ENCODE peak calls at places on chromosomes 13 and 19, in nine cellular contexts. P is tibial artery; C is foreskin fibroblast; G is CD8-positive, alpha-beta T cell; O is fibroblast of the aortic adventitia; I is lower lobe of right lung; E is brain microvascular endothelial cell; M is stomach; A is fibroblast of lung. N is an unnamed sample.

GRCh38 chr13:47678201-47678963 is 322.7 kb downstream of the SUCLA2 start:
- DNase-seq in P (no peak), C (no peak), G (no peak), O (no peak), I (no peak), E (peak; percentile 29), M (no peak), A (no peak), N (peak; percentile 31)

GRCh38 chr19:33463194-33463593 is 58.4 kb downstream of the PEPD start:
- DNase-seq in P (peak; percentile 15), C (no peak), G (no peak), O (no peak), I (no peak), E (no peak), M (no peak), A (no peak), N (no peak)

GRCh38 chr13:89486065-89486464 is 1814.9 kb downstream of the SLITRK5 start:
- DNase-seq in P (no peak), C (no peak), G (no peak), O (no peak), I (no peak), E (no peak), M (no peak), A (no peak), N (no peak)

GRCh38 chr19:40610396-40611064 is 9.4 kb downstream of the LTBP4 start:
- DNase-seq in P (peak; percentile 88), C (no peak), G (peak; percentile 48), O (no peak), I (peak; percentile 85), E (no peak), M (peak; percentile 77), A (no peak), N (no peak)

GRCh38 chr13:92354583-92354982 is 872.0 kb upstream of the GPC6 start:
- DNase-seq in P (no peak), C (no peak), G (no peak), O (no peak), I (no peak), E (peak; percentile 15), M (no peak), A (peak; percentile 9), N (no peak)

GRCh38 chr13:74243637-74244526 is 109.7 kb upstream of the KLF12 start:
- DNase-seq in P (no peak), C (peak; percentile 81), G (no peak), O (peak; percentile 75), I (no peak), E (peak; percentile 71), M (no peak), A (peak; percentile 52), N (peak; percentile 73)

GRCh38 chr19:46861691-46862503 is 1.1 kb downstream of the ARHGAP35 start:
- DNase-seq in P (no peak), C (no peak), G (no peak), O (peak; percentile 39), I (no peak), E (no peak), M (peak; percentile 28), A (no peak), N (no peak)

GRCh38 chr19:45771331-45771933 is 2.4 kb upstream of the SIX5 start:
- DNase-seq in P (peak; percentile 76), C (no peak), G (no peak), O (no peak), I (no peak), E (no peak), M (peak; percentile 40), A (no peak), N (no peak)

GRCh38 chr19:17749912-17750317 is 1.4 kb upstream of the FCHO1 start:
- DNase-seq in P (no peak), C (no peak), G (no peak), O (peak; percentile 9), I (no peak), E (no peak), M (no peak), A (no peak), N (no peak)

GRCh38 chr13:99495478-99496321 is 5.6 kb upstream of the TM9SF2 start:
- DNase-seq in P (no peak), C (no peak), G (no peak), O (peak; percentile 36), I (no peak), E (no peak), M (no peak), A (no peak), N (no peak)

GRCh38 chr13:93217701-93218100 is 8.9 kb upstream of the GPC6 start:
- DNase-seq in P (no peak), C (no peak), G (no peak), O (peak; percentile 51), I (no peak), E (no peak), M (no peak), A (peak; percentile 40), N (no peak)

GRCh38 chr13:52665325-52665724 is 12.7 kb downstream of the SUGT1 start:
- DNase-seq in P (no peak), C (no peak), G (no peak), O (peak; percentile 36), I (no peak), E (no peak), M (no peak), A (peak; percentile 37), N (no peak)

GRCh38 chr19:1466461-1467227 is 12.4 kb downstream of the C19orf25 start:
- DNase-seq in P (no peak), C (no peak), G (no peak), O (no peak), I (no peak), E (no peak), M (no peak), A (no peak), N (no peak)

GRCh38 chr19:50498219-50499056 is 12.6 kb downstream of the JOSD2 start:
- DNase-seq in P (no peak), C (no peak), G (no peak), O (no peak), I (no peak), E (no peak), M (no peak), A (no peak), N (no peak)

GRCh38 chr13:43304945-43305344 is 281.6 kb downstream of the DNAJC15 start:
- DNase-seq in P (no peak), C (no peak), G (no peak), O (no peak), I (no peak), E (no peak), M (no peak), A (no peak), N (no peak)

GRCh38 chr13:18952225-18953016 is 229.2 kb downstream of the TUBA3C start:
- DNase-seq in P (no peak), C (no peak), G (no peak), O (no peak), I (no peak), E (no peak), M (no peak), A (no peak), N (no peak)

GRCh38 chr19:2567580-2567979 is 91.7 kb downstream of the GADD45B start:
- DNase-seq in P (peak; percentile 86), C (no peak), G (no peak), O (no peak), I (peak; percentile 87), E (no peak), M (no peak), A (no peak), N (no peak)

GRCh38 chr19:33613601-33614000 is 8.2 kb upstream of the CHST8 start:
- DNase-seq in P (no peak), C (no peak), G (no peak), O (no peak), I (no peak), E (no peak), M (no peak), A (no peak), N (no peak)

GRCh38 chr13:105543742-105544141 is 991.7 kb downstream of the EFNB2 start:
- DNase-seq in P (no peak), C (no peak), G (no peak), O (no peak), I (no peak), E (no peak), M (no peak), A (peak; percentile 9), N (no peak)

GRCh38 chr13:36057041-36057440 is 74.1 kb downstream of the DCLK1 start:
- DNase-seq in P (no peak), C (no peak), G (no peak), O (no peak), I (no peak), E (peak; percentile 5), M (no peak), A (peak; percentile 5), N (no peak)

GRCh38 chr19:14061081-14061749 is 661 bp downstream of the PALM3 start:
- DNase-seq in P (no peak), C (no peak), G (no peak), O (peak; percentile 31), I (no peak), E (no peak), M (peak; percentile 53), A (no peak), N (no peak)
- H3K4me3 ChIP-seq in P (no peak overlapping the region), C (no peak overlapping the region), G (no peak overlapping the region), O (no peak overlapping the region), I (peak overlapping the region; percentile 37), E (no peak overlapping the region), M (peak overlapping the region; percentile 44), A (no peak overlapping the region), N (no peak overlapping the region)

GRCh38 chr13:77915676-77916075 is 3.0 kb downstream of the EDNRB start:
- DNase-seq in P (no peak), C (no peak), G (no peak), O (no peak), I (no peak), E (no peak), M (no peak), A (no peak), N (no peak)
- H3K4me3 ChIP-seq in P (no peak overlapping the region), C (no peak overlapping the region), G (no peak overlapping the region), O (no peak overlapping the region), I (peak overlapping the region; percentile 72), E (no peak overlapping the region), M (no peak overlapping the region), A (no peak overlapping the region), N (no peak overlapping the region)

GRCh38 chr19:9289231-9289884 is 20.3 kb downstream of the ZNF699 start:
- DNase-seq in P (no peak), C (no peak), G (no peak), O (no peak), I (no peak), E (no peak), M (no peak), A (no peak), N (no peak)
- H3K4me3 ChIP-seq in P (no peak overlapping the region), C (no peak overlapping the region), G (no peak overlapping the region), O (no peak overlapping the region), I (no peak overlapping the region), E (no peak overlapping the region), M (no peak overlapping the region), A (no peak overlapping the region), N (no peak overlapping the region)

DNA sequence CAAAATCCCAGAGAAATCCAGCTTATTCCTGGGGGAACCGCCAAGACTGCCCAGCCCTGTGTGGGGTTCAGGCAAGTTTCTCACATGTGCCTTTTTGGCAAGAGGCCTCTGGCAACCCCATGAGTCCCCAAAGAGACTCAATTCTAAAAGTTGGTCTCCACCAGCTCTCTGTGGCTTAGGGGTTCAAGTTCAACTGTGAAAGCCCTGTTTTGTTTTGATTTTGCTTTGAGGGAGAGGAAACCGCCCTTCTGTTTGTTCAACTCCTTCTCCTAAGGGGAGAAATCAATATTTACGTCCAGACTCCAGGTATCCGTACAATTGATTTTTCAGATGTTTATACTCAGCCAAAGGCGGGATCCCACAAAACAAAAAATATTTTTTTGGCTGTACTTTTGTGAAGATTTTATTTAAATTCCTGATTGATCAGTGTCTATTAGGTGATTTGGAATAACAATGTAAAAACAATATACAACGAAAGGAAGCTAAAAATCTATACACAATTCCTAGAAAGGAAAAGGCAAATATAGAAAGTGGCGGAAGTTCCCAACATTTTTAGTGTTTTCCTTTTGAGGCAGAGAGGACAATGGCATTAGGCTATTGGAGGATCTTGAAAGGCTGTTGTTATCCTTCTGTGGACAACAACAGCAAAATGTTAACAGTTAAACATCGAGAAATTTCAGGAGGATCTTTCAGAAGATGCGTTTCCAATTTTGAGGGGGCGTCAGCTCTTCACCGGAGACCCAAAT is 582 bp upstream of the LDLR start:
- DNase-seq in P (peak; percentile 83), C (no peak), G (no peak), O (peak; percentile 60), I (no peak), E (no peak), M (no peak), A (peak; percentile 64), N (no peak)
- H3K4me3 ChIP-seq in P (peak overlapping the region; percentile 59), C (peak overlapping the region; percentile 90), G (peak overlapping the region; percentile 93), O (peak overlapping the region; percentile 85), I (peak overlapping the region; percentile 69), E (peak overlapping the region; percentile 98), M (peak overlapping the region; percentile 67), A (peak overlapping the region; percentile 73), N (peak overlapping the region; percentile 95)

N was measured in skeletal muscle cell.